ENCODE peak calls at places on chromosomes 2 and 18, in six cellular contexts. Y is H1, E is tibial nerve, D is endodermal cell, V is OCI-LY7, X is testis. Q is an unnamed sample. For H3K9me3, the result is how much of the 10 kb centered on the place peaks cover.

GRCh38 chr2:62450716-62451191 is 55.2 kb downstream of the TMEM17 start:
- DNase-seq in Y (no peak), E (no peak), D (no peak), X (no peak), V (no peak), Q (no peak)

GRCh38 chr2:222861411-222862067 is 703 bp downstream of the ACSL3 start:
- DNase-seq in E (no peak), V (peak), D (no peak), X (peak), Y (no peak), Q (peak)

GRCh38 chr2:192885569-192886160 is 690.9 kb upstream of the TMEFF2 start:
- DNase-seq in E (no peak), Y (no peak), D (no peak), V (no peak), X (no peak), Q (no peak)

GRCh38 chr2:9251154-9252001 is 44.8 kb downstream of the ASAP2 start:
- DNase-seq in X (no peak), Y (no peak), E (no peak), D (no peak), V (no peak), Q (no peak)

GRCh38 chr2:68971591-68972231 is 2.7 kb upstream of the GKN1 start:
- DNase-seq in D (no peak), X (no peak), V (no peak), Y (no peak), E (no peak), Q (no peak)

GRCh38 chr2:182921234-182921633 is 54.8 kb upstream of the FRZB start:
- DNase-seq in D (no peak), E (no peak), V (no peak), X (no peak), Y (no peak), Q (no peak)

GRCh38 chr18:44951748-44952147 is 271.1 kb downstream of the SETBP1 start:
- DNase-seq in D (no peak), E (no peak), V (no peak), Y (no peak), X (no peak), Q (no peak)

GRCh38 chr2:38184964-38185603 is 109.1 kb upstream of the CYP1B1 start:
- DNase-seq in Y (no peak), D (no peak), E (no peak), X (no peak), V (peak), Q (no peak)

GRCh38 chr2:231334179-231334930 is 61.2 kb upstream of the B3GNT7 start:
- DNase-seq in V (no peak), Y (no peak), E (no peak), X (no peak), D (peak), Q (no peak)

GRCh38 chr2:75560022-75560767 is 544 bp downstream of the EVA1A start:
- DNase-seq in V (no peak), E (no peak), D (peak), X (peak), Y (no peak), Q (no peak)

GRCh38 chr2:17164550-17164949 is 353.7 kb downstream of the RAD51AP2 start:
- DNase-seq in D (no peak), V (no peak), Y (no peak), X (no peak), E (no peak), Q (no peak)

GRCh38 chr2:3535794-3536681 is 16.7 kb upstream of the ADI1 start:
- DNase-seq in D (peak), X (peak), V (peak), Y (no peak), E (peak), Q (no peak)

GRCh38 chr18:9477509-9477908 is 2.2 kb downstream of the RALBP1 start:
- DNase-seq in X (no peak), V (no peak), Y (no peak), E (no peak), D (no peak), Q (no peak)

GRCh38 chr18:70288171-70288850 is 534 bp upstream of the SOCS6 start:
- DNase-seq in V (no peak), E (no peak), X (peak), Y (no peak), D (peak), Q (no peak)

GRCh38 chr2:171754254-171754939 is 67.1 kb downstream of the DYNC1I2 start:
- DNase-seq in D (no peak), Y (no peak), V (no peak), X (no peak), E (no peak), Q (no peak)

GRCh38 chr2:88638743-88639142 is 11.5 kb upstream of the EIF2AK3 start:
- DNase-seq in V (no peak), D (no peak), Y (no peak), X (no peak), E (no peak), Q (no peak)

GRCh38 chr2:64296150-64296500 is 151.9 kb upstream of the PELI1 start:
- DNase-seq in X (peak), D (no peak), E (no peak), V (no peak), Y (no peak), Q (no peak)

GRCh38 chr2:17056236-17056635 is 390.6 kb upstream of the CYRIA start:
- DNase-seq in Y (no peak), E (no peak), D (no peak), X (no peak), V (no peak), Q (no peak)

GRCh38 chr2:157895531-157895930 is 19.4 kb upstream of the ACVR1 start:
- DNase-seq in X (no peak), V (no peak), E (no peak), D (no peak), Y (no peak), Q (no peak)

GRCh38 chr2:241803387-241804325 is 5.3 kb upstream of the NEU4 start:
- DNase-seq in Y (no peak), E (peak), V (no peak), D (peak), X (peak), Q (peak)

GRCh38 chr2:9466147-9466683 is 8.1 kb upstream of the IAH1 start:
- DNase-seq in Y (no peak), E (no peak), D (no peak), X (no peak), V (no peak), Q (no peak)

GRCh38 chr2:240579771-240580614 is 6.5 kb upstream of the CAPN10 start:
- DNase-seq in V (peak), X (no peak), Y (no peak), E (no peak), D (peak), Q (peak)

GRCh38 chr2:69830045-69830905 is 815 bp downstream of the GMCL1 start:
- DNase-seq in Y (no peak), D (peak), E (no peak), V (peak), X (peak), Q (peak)

GRCh38 chr18:6714027-6714426 is 15.5 kb upstream of the ARHGAP28 start:
- DNase-seq in D (peak), V (no peak), X (no peak), E (no peak), Y (no peak), Q (no peak)

GRCh38 chr2:172845008-172845670 is 109.5 kb downstream of the RAPGEF4 start:
- DNase-seq in Y (no peak), D (no peak), V (no peak), E (no peak), X (no peak), Q (no peak)

GRCh38 chr2:112198780-112199179 is 56.1 kb downstream of the ZC3H8 start:
- DNase-seq in V (no peak), X (no peak), Y (no peak), E (no peak), D (no peak), Q (no peak)

GRCh38 chr2:238139141-238139840 is 823 bp downstream of the KLHL30 start:
- DNase-seq in E (no peak), Y (no peak), D (peak), V (peak), X (no peak), Q (no peak)

GRCh38 chr18:66749030-66749429 is 145.1 kb upstream of the CDH19 start:
- DNase-seq in E (no peak), X (peak), Y (no peak), V (no peak), D (no peak), Q (no peak)

GRCh38 chr2:175010848-175011254 is 5.7 kb upstream of the CHN1 start:
- DNase-seq in X (no peak), E (no peak), D (no peak), Y (no peak), V (no peak), Q (no peak)

GRCh38 chr2:226124548-226125011 is 675.0 kb downstream of the IRS1 start:
- DNase-seq in V (no peak), X (no peak), Y (no peak), D (peak), E (no peak), Q (no peak)

GRCh38 chr2:226995625-226996041 is 159.8 kb downstream of the RHBDD1 start:
- DNase-seq in X (peak), D (no peak), V (no peak), Y (no peak), E (no peak), Q (no peak)

GRCh38 chr2:174510583-174511189 is 23.9 kb upstream of the GPR155 start:
- DNase-seq in Y (no peak), V (peak), X (no peak), E (no peak), D (no peak), Q (no peak)

GRCh38 chr2:172106128-172106961 is 3.6 kb upstream of the DLX2 start:
- DNase-seq in V (no peak), E (no peak), D (peak), X (no peak), Y (no peak), Q (no peak)

GRCh38 chr2:235967358-235967757 is 200.8 kb downstream of the GBX2 start:
- DNase-seq in E (no peak), X (no peak), Y (no peak), V (no peak), D (no peak), Q (no peak)

GRCh38 chr2:17319090-17319489 is 199.2 kb downstream of the RAD51AP2 start:
- DNase-seq in E (no peak), D (no peak), Y (no peak), V (no peak), X (no peak), Q (no peak)

GRCh38 chr2:13414907-13415306 is 698.2 kb downstream of the TRIB2 start:
- DNase-seq in X (no peak), D (no peak), Y (no peak), E (no peak), V (no peak), Q (no peak)

GRCh38 chr2:13413989-13414388 is 697.3 kb downstream of the TRIB2 start:
- DNase-seq in E (no peak), D (no peak), X (no peak), V (no peak), Y (no peak), Q (no peak)
- H3K9me3 ChIP-seq in E (under half), D (half or more), X (under half), V (under half), Y (under half), Q (under half)

GRCh38 chr2:197450485-197450884 is 2.9 kb upstream of the COQ10B start:
- DNase-seq in Y (no peak), X (no peak), D (no peak), V (no peak), E (no peak), Q (no peak)
- H3K9me3 ChIP-seq in Y (under half), X (under half), D (under half), V (under half), E (under half), Q (under half)

DNA sequence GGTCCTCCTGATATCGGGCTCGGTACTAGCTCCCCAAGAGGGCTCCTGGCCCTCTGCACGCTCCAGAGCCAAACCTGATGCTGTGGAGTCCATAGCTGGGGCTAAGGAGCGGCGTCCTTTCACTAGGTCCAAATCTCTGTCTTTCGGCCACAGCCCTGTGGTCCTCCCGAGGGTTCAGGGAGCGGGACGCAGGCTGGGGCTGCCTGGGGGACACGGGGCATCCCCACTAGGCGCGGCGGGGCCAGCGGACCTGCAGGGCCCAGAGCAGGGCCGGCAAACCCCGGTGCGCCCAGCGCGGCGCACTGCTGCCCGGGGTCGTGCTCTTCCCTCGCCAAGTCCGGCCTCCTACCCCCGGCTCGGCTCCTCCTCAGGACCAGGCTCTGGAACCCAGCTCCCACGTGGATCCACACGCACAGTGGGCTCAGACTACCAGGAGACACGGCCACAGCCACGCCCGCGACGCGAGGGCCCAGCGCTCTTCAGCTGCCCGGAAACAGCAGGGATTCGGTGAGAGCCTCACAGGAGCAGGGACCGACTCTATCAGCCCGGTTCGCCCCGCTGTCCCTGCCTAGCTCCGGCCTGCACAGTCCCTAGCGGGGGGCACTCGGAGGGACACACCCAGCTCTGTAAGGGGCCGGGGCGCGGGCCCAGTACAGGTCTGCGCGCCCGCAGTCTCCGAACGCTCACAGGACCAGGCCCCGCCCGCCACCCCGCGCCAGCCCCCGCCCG is 593 bp downstream of the ZNF514 start:
- DNase-seq in Y (no peak), X (peak), E (peak), V (peak), D (peak), Q (peak)
- H3K9me3 ChIP-seq in Y (under half), X (under half), E (under half), V (under half), D (under half), Q (under half)

GRCh38 chr18:36546028-36546427 is 248.5 kb downstream of the FHOD3 start:
- DNase-seq in E (no peak), V (no peak), Y (no peak), D (no peak), X (no peak), Q (no peak)
- H3K9me3 ChIP-seq in E (under half), V (under half), Y (under half), D (under half), X (under half), Q (under half)

DNA sequence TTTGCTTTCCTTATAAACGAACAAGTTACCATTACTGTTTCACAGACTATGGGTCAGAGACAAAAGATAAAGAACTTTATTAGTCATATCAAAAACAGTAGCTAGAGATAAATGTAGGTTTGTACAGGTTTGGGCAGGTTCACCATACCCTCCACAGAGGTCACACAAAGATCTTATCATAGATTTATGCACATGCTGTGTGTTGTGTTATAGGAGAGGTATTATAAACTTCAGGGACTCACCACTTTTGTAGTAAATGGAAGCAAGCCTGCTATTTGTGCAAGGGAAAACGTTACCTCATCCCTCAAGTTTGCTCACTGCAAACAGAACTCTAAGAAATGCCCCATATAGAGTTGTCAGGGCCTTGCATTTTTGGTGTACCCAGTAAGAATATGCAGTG is 584.5 kb upstream of the LRRTM1 start:
- DNase-seq in D (no peak), X (no peak), V (no peak), E (no peak), Y (no peak), Q (no peak)
- H3K9me3 ChIP-seq in D (under half), X (under half), V (under half), E (under half), Y (under half), Q (under half)

GRCh38 chr2:115389024-115389423 is 946.6 kb downstream of the DPP10 start:
- DNase-seq in D (no peak), Y (no peak), X (no peak), E (no peak), V (no peak), Q (no peak)

GRCh38 chr2:115386465-115386864 is 944.0 kb downstream of the DPP10 start:
- DNase-seq in D (peak), Y (no peak), E (no peak), X (no peak), V (no peak), Q (no peak)

GRCh38 chr2:115389898-115390297 is 947.5 kb downstream of the DPP10 start:
- DNase-seq in X (no peak), D (no peak), E (no peak), Y (no peak), V (no peak), Q (no peak)

GRCh38 chr2:115384399-115384798 is 942.0 kb downstream of the DPP10 start:
- DNase-seq in E (no peak), X (no peak), V (no peak), D (no peak), Y (no peak), Q (no peak)
- H3K9me3 ChIP-seq in E (under half), X (under half), V (under half), D (under half), Y (under half), Q (under half)